ENCODE peak calls at places on chromosomes 5 and 9, in six cellular contexts. H, K, D, U, B and M are unnamed samples.

GRCh38 chr5:72246239-72246580 is 73.8 kb downstream of the MRPS27 start:
- DNase-seq in H (no peak), K (no peak), D (no peak), U (no peak), B (no peak), M (no peak)

GRCh38 chr5:108481355-108481931 is 99.5 kb upstream of the FBXL17 start:
- DNase-seq in H (no peak), K (no peak), D (no peak), U (no peak), B (peak; percentile 63), M (no peak)

GRCh38 chr9:3936520-3937235 is 363.2 kb downstream of the GLIS3 start:
- DNase-seq in H (no peak), K (no peak), D (no peak), U (no peak), B (no peak), M (no peak)

GRCh38 chr5:76527685-76528161 is 95.5 kb downstream of the F2RL2 start:
- DNase-seq in H (no peak), K (no peak), D (no peak), U (no peak), B (no peak), M (no peak)

GRCh38 chr5:40401965-40402364 is 277.8 kb upstream of the PTGER4 start:
- DNase-seq in H (no peak), K (no peak), D (no peak), U (no peak), B (peak; percentile 56), M (no peak)

GRCh38 chr5:98938459-98938858 is 9.7 kb upstream of the CHD1 start:
- DNase-seq in H (no peak), K (no peak), D (no peak), U (no peak), B (peak; percentile 80), M (no peak)

GRCh38 chr5:107208867-107209266 is 461.9 kb downstream of the EFNA5 start:
- DNase-seq in H (no peak), K (no peak), D (no peak), U (no peak), B (no peak), M (no peak)

GRCh38 chr9:132507670-132508469 is 74.5 kb upstream of the BARHL1 start:
- DNase-seq in H (no peak), K (peak; percentile 86), D (peak; percentile 40), U (peak; percentile 84), B (peak; percentile 75), M (peak; percentile 27)

GRCh38 chr5:112097768-112098167 is 321.3 kb downstream of the EPB41L4A start:
- DNase-seq in H (no peak), K (no peak), D (no peak), U (no peak), B (peak; percentile 62), M (no peak)

GRCh38 chr9:32399110-32399815 is 14.8 kb downstream of the ACO1 start:
- DNase-seq in H (no peak), K (no peak), D (no peak), U (no peak), B (no peak), M (no peak)

GRCh38 chr5:73135429-73136276 is 15.3 kb downstream of the TMEM171 start:
- DNase-seq in H (no peak), K (no peak), D (no peak), U (peak; percentile 36), B (peak; percentile 73), M (peak; percentile 5)

GRCh38 chr5:93278876-93279275 is 302.1 kb downstream of the NR2F1-AS1 start:
- DNase-seq in H (no peak), K (no peak), D (no peak), U (no peak), B (no peak), M (no peak)

GRCh38 chr9:37583522-37584121 is 7.4 kb upstream of the FBXO10 start:
- DNase-seq in H (no peak), K (no peak), D (no peak), U (no peak), B (no peak), M (no peak)